ENCODE peak calls at places on chromosomes 1 and 21, in six cellular contexts. I, W, A, B, Y and L are unnamed samples.

GRCh38 chr1:245873883-245874671 is 633.0 kb downstream of the SMYD3 start:
- DNase-seq in I (no peak), W (no peak), A (no peak), B (no peak), Y (no peak), L (no peak)

GRCh38 chr1:190226006-190226405 is 251.7 kb downstream of the BRINP3 start:
- DNase-seq in I (no peak), W (peak), A (no peak), B (no peak), Y (no peak), L (no peak)

GRCh38 chr21:44428281-44428942 is 26.9 kb upstream of the LRRC3 start:
- DNase-seq in I (peak), W (peak), A (no peak), B (no peak), Y (no peak), L (no peak)

GRCh38 chr1:186374313-186375151 is 521 bp downstream of the TPR start:
- DNase-seq in I (no peak), W (peak), A (peak), B (no peak), Y (peak), L (peak)

GRCh38 chr1:114110011-114110410 is 43.7 kb downstream of the SYT6 start:
- DNase-seq in I (no peak), W (no peak), A (no peak), B (no peak), Y (no peak), L (no peak)

GRCh38 chr1:150072959-150073358 is 5.4 kb downstream of the VPS45 start:
- DNase-seq in I (no peak), W (peak), A (no peak), B (no peak), Y (no peak), L (no peak)

GRCh38 chr21:23968722-23969647 is 1638.3 kb downstream of the MRPL39 start:
- DNase-seq in I (peak), W (peak), A (peak), B (no peak), Y (peak), L (peak)

GRCh38 chr1:117512728-117513321 is 93.0 kb upstream of the TENT5C start:
- DNase-seq in I (no peak), W (peak), A (peak), B (no peak), Y (no peak), L (peak)

GRCh38 chr21:45580181-45580575 is 37.9 kb upstream of the SLC19A1 start:
- DNase-seq in I (no peak), W (no peak), A (no peak), B (no peak), Y (no peak), L (no peak)

GRCh38 chr1:224631471-224632105 is 15.5 kb downstream of the CNIH3 start:
- DNase-seq in I (no peak), W (no peak), A (no peak), B (no peak), Y (no peak), L (no peak)

GRCh38 chr1:77047978-77048614 is 171.1 kb downstream of the PIGK start:
- DNase-seq in I (no peak), W (no peak), A (no peak), B (no peak), Y (no peak), L (no peak)

GRCh38 chr1:33374336-33375105 is 53.6 kb upstream of the A3GALT2 start:
- DNase-seq in I (no peak), W (no peak), A (no peak), B (no peak), Y (no peak), L (no peak)

GRCh38 chr1:938088-938683 is 14.5 kb downstream of the SAMD11 start:
- DNase-seq in I (no peak), W (peak), A (no peak), B (no peak), Y (peak), L (no peak)

GRCh38 chr1:53067886-53068285 is 5.9 kb downstream of the PODN start:
- DNase-seq in I (no peak), W (no peak), A (no peak), B (peak), Y (no peak), L (no peak)

GRCh38 chr1:15834406-15835204 is 12.9 kb upstream of the SPEN start:
- DNase-seq in I (peak), W (peak), A (peak), B (peak), Y (peak), L (peak)

GRCh38 chr21:45248893-45249381 is 38.8 kb downstream of the POFUT2 start:
- DNase-seq in I (no peak), W (peak), A (peak), B (no peak), Y (no peak), L (no peak)

GRCh38 chr1:4004635-4005430 is 104.8 kb upstream of the C1orf174 start:
- DNase-seq in I (no peak), W (no peak), A (no peak), B (no peak), Y (no peak), L (no peak)

GRCh38 chr1:51535006-51535592 is 16.0 kb upstream of the EPS15 start:
- DNase-seq in I (peak), W (peak), A (peak), B (peak), Y (peak), L (peak)

GRCh38 chr1:116878804-116879477 is 30.8 kb upstream of the PTGFRN start:
- DNase-seq in I (no peak), W (no peak), A (peak), B (peak), Y (no peak), L (peak)

GRCh38 chr1:206635983-206636354 is 633 bp downstream of the DYRK3 start:
- DNase-seq in I (no peak), W (peak), A (no peak), B (no peak), Y (no peak), L (no peak)

GRCh38 chr1:154990276-154990675 is 3.1 kb upstream of the LENEP start:
- DNase-seq in I (no peak), W (no peak), A (no peak), B (no peak), Y (no peak), L (no peak)

GRCh38 chr1:90201467-90202358 is 206.8 kb downstream of the ZNF326 start:
- DNase-seq in I (no peak), W (peak), A (no peak), B (no peak), Y (peak), L (no peak)